ENCODE peak calls at places on chromosomes 4 and X, in five cellular contexts. S is AG04450, F is GM06990, G is cardiac muscle cell, M is heart left ventricle. P is an unnamed sample.

GRCh38 chr4:3040447-3041191 is 33.7 kb downstream of the HTT-AS start:
- DNase-seq in F (peak; percentile 71), S (no peak), G (no peak), M (no peak), P (no peak)

GRCh38 chr4:8048856-8049686 is 109.4 kb upstream of the AFAP1 start:
- DNase-seq in S (no peak), G (no peak), M (no peak), F (no peak), P (no peak)

GRCh38 chrX:37921758-37922157 is 74.4 kb upstream of the DYNLT3 start:
- DNase-seq in F (no peak), G (no peak), M (no peak), S (no peak), P (peak; percentile 26)

GRCh38 chr4:77432702-77433101 is 172.9 kb upstream of the CXCL13 start:
- DNase-seq in F (no peak), M (no peak), G (no peak), S (no peak), P (no peak)

GRCh38 chr4:17769406-17770174 is 11.8 kb downstream of the FAM184B start:
- DNase-seq in M (no peak), F (no peak), G (peak; percentile 20), S (no peak), P (no peak)

GRCh38 chr4:149605601-149606378 is 209.9 kb downstream of the IQCM start:
- DNase-seq in M (no peak), S (peak; percentile 6), G (no peak), F (no peak), P (peak; percentile 26)

GRCh38 chr4:106809083-106809482 is 227.0 kb downstream of the DKK2 start:
- DNase-seq in M (no peak), G (peak; percentile 67), S (no peak), F (no peak), P (peak; percentile 84)

GRCh38 chrX:151082077-151082948 is 94.1 kb upstream of the GPR50 start:
- DNase-seq in S (peak; percentile 6), G (peak; percentile 59), M (peak; percentile 53), F (peak; percentile 54), P (peak; percentile 48)

GRCh38 chr4:66927937-66928336 is 617.4 kb downstream of the CENPC start:
- DNase-seq in S (no peak), F (no peak), G (no peak), M (no peak), P (no peak)

GRCh38 chrX:76517544-76517943 is 90.0 kb downstream of the MAGEE1 start:
- DNase-seq in F (no peak), S (no peak), M (no peak), G (no peak), P (no peak)

DNA sequence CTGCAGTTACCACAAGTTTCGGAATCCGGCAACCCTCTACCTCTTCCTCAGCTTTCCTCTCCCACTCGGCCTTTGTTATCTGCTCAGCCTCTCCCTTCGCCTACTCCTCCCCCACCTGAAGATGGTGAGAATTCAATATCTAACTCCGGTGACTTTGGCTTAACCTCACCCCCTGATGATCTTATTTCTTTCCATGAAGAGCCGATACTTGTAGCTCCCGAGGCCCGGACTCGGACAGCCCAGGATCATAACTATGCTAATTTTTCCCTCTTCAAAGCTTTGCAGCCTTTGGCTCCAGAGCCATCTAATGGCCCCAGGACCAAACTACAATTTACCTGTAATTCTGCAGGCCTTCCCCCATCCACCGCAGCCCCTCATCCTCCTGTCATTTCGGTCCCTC is 32.0 kb upstream of the MGST2 start:
- DNase-seq in M (peak; percentile 32), F (no peak), S (no peak), G (peak; percentile 57), P (peak; percentile 66)
- H3K4me3 ChIP-seq in M (peak overlapping the region; percentile 13), F (no peak overlapping the region), S (no peak overlapping the region), G (no peak overlapping the region), P (peak overlapping the region; percentile 50)

DNA sequence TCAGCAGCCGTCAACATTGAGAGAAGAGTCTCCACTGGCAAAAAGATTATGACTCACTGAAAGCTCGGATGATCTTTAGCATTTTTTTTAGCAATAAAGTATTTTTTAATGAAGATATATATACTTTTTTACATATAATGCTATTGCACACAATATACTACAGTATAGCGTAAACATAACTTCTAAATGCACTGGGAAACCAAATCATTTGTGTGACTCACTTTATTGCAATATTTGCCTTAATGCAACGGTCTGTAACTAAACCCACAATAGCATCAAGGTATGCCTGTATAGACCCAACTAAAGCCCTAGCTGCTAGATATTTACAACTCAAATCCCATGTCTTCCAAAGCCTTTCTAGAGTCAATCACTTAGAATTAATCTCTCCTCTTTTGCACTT is 52.3 kb upstream of the EDNRA start:
- DNase-seq in M (no peak), F (no peak), S (no peak), G (no peak), P (no peak)
- TF ChIP-seq CTCF in M (no peak), F (no peak), S (no peak), G (no peak), P (no peak)

DNA sequence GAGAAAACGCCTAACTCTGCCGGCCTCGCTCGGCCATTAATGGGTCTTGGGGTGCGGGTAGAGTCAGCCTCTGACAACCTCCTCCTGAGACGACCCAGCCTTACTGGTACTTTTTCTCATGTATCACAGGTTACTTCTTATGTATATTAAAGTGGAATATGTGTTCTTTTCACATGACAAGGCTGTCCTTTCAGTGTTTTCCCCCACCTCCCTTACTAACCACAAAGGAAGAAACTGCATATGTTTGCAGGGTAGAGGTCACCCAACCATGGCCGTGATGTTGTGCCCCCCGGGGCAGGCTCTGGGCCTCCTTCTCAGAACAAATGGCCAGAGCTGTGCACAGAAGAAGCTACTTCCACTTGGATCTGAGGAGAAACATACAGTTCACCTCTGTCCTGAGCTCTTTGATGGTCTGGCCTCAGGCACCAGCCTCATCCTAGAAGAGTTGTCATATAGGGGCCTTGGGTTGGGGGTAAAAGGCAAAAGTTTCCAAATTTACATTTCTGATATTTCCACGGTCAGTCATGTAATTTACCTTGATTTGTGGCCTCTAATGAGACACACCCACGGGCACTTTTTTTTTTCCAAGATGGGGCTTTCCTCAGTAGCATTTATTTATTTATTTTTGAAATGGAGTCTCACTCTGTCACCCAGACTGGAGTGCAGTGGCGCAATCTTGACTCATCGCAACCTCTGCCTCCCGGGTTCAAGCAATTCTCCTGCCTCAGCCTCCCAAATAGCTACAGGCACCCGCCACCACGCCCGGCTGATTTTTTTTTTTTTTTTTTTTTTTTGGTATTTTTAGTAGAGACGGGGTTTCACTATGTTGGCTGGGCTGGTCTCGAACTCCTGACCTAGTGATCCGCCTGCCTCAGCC is 1.9 kb downstream of the SOWAHD start:
- DNase-seq in F (peak; percentile 68), G (no peak), S (no peak), M (no peak), P (no peak)
- H3K4me3 ChIP-seq in F (peak overlapping the region; percentile 64), G (no peak overlapping the region), S (no peak overlapping the region), M (no peak overlapping the region), P (no peak overlapping the region)

GRCh38 chrX:102085706-102086105 is 39.8 kb upstream of the TCEAL2 start:
- DNase-seq in G (no peak), S (no peak), M (no peak), F (no peak), P (peak; percentile 1)
- TF ChIP-seq CTCF in G (no peak), S (no peak), M (no peak), F (peak; percentile 4), P (no peak)

GRCh38 chr4:78779280-78779679 is 3.1 kb downstream of the BMP2K start:
- DNase-seq in M (no peak), S (no peak), F (no peak), G (no peak), P (peak; percentile 46)

GRCh38 chr4:78777556-78777900 is 1.4 kb downstream of the BMP2K start:
- DNase-seq in G (no peak), S (no peak), M (no peak), F (no peak), P (no peak)

GRCh38 chr4:78776729-78777555 is 792 bp downstream of the BMP2K start:
- DNase-seq in M (peak; percentile 51), F (peak; percentile 60), S (no peak), G (peak; percentile 50), P (peak; percentile 55)

GRCh38 chr4:78780093-78780492 is 3.9 kb downstream of the BMP2K start:
- DNase-seq in S (no peak), G (no peak), F (no peak), M (no peak), P (no peak)

DNA sequence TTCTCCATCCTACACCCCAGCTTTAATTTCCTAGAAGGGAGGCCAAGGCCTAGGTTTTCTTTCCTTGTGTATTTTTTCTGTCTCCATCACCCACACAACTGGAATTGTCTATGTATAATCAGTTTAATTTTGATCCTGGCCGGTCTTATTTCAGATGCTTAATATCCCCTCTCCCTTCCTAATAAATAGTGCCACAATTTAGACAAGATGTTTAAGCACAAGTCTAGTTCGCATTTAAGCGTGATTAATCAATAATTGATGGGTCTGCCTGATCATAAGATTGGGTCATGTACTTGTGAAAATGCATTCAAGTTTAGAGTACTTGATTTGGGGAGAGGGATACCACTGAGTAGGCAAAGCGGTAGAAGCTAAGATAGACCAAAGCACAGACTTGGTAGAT is 2.4 kb downstream of the BMP2K start:
- DNase-seq in G (no peak), M (no peak), S (no peak), F (no peak), P (no peak)
- H3K4me3 ChIP-seq in G (no peak overlapping the region), M (no peak overlapping the region), S (peak overlapping the region; percentile 83), F (peak overlapping the region; percentile 90), P (no peak overlapping the region)

GRCh38 chrX:5595570-5595969 is 633.1 kb downstream of the NLGN4X start:
- DNase-seq in S (no peak), F (no peak), G (no peak), M (no peak), P (no peak)
- TF ChIP-seq CTCF in S (no peak), F (no peak), G (no peak), M (no peak), P (no peak)

DNA sequence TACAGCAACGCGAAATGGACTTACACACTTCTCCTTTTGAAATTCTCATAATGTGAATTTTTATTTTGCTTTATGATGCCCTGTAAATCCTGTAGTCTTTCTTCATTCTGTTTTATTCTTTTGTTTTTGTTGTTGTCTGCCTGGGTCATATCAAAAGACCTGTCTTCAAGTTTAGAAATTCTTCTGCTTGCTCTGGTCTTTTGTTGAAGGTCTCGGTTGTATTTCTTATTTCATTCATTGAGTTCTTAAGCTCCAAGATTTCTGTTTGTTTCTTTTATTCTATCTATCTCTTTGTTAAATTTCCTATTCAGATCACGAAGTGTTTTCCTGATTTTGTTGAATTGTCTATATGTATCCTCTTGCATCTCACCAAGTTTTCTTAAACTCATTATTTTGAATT is 78.1 kb downstream of the GPAT3 start:
- DNase-seq in S (no peak), F (no peak), M (no peak), G (no peak), P (no peak)
- H3K4me3 ChIP-seq in S (no peak overlapping the region), F (no peak overlapping the region), M (no peak overlapping the region), G (no peak overlapping the region), P (no peak overlapping the region)

P was measured in choroid plexus epithelial cell.